ENCODE peak calls at places on chromosomes 3 and 15, in eight cellular contexts. B, P, C, E, F, W, I and D are unnamed samples.

GRCh38 chr3:110810356-110810755 is 261.3 kb upstream of the NECTIN3 start:
- DNase-seq in B (no peak), P (no peak), C (no peak), E (no peak), F (peak), W (no peak), I (no peak), D (no peak)

GRCh38 chr3:50666801-50667200 is 7.9 kb upstream of the DOCK3 start:
- DNase-seq in B (peak), P (no peak), C (no peak), E (no peak), F (no peak), W (no peak), I (no peak), D (no peak)

GRCh38 chr3:115937054-115937453 is 313.7 kb downstream of the GAP43 start:
- DNase-seq in B (no peak), P (no peak), C (no peak), E (no peak), F (no peak), W (no peak), I (no peak), D (no peak)

GRCh38 chr15:36658905-36659304 is 79.5 kb downstream of the CDIN1 start:
- DNase-seq in B (no peak), P (no peak), C (no peak), E (no peak), F (no peak), W (no peak), I (no peak), D (no peak)

GRCh38 chr15:80780416-80781221 is 1.4 kb downstream of the CEMIP start:
- DNase-seq in B (peak), P (peak), C (no peak), E (no peak), F (peak), W (peak), I (peak), D (no peak)

GRCh38 chr3:141237701-141238521 is 6.3 kb downstream of the PXYLP1 start:
- DNase-seq in B (peak), P (no peak), C (no peak), E (no peak), F (no peak), W (no peak), I (no peak), D (no peak)

GRCh38 chr3:195003006-195003892 is 267.7 kb downstream of the XXYLT1 start:
- DNase-seq in B (no peak), P (peak), C (no peak), E (no peak), F (peak), W (no peak), I (no peak), D (peak)

GRCh38 chr3:37766797-37767776 is 94.6 kb upstream of the CTDSPL start:
- DNase-seq in B (no peak), P (no peak), C (no peak), E (no peak), F (peak), W (no peak), I (no peak), D (no peak)

GRCh38 chr3:138348107-138348949 is at the start of gene MRAS:
- DNase-seq in B (peak), P (peak), C (peak), E (no peak), F (peak), W (peak), I (peak), D (peak)

GRCh38 chr15:76972420-76973361 is 22.2 kb upstream of the PSTPIP1 start:
- DNase-seq in B (peak), P (no peak), C (no peak), E (no peak), F (no peak), W (no peak), I (no peak), D (no peak)

GRCh38 chr3:179464296-179465092 is 13.2 kb upstream of the GNB4 start:
- DNase-seq in B (no peak), P (no peak), C (no peak), E (no peak), F (no peak), W (no peak), I (no peak), D (no peak)

GRCh38 chr15:45276851-45277250 is 24.8 kb downstream of the SLC28A2 start:
- DNase-seq in B (peak), P (no peak), C (no peak), E (no peak), F (peak), W (no peak), I (peak), D (no peak)

DNA sequence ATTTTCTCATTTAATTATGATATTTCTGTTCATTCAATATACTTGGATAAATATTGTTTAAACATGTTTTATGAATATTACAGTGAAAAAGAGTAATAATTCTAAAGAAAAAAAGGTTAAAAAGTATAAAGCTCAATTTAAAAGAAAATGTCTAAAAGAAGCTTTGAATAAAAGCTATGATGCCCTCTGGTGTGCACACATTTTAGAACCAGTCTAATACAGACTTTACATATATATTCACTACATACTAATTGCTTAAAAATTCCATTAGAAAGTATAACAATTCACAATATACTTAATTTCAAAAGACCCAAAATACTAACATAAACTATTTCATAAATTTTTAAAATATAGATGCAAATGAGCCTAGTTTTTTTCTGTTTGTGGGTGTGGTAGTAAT is 909.1 kb upstream of the ROBO1 start:
- DNase-seq in B (no peak), P (no peak), C (no peak), E (no peak), F (no peak), W (no peak), I (no peak), D (no peak)
- TF ChIP-seq CTCF in B (no peak), P (no peak), C (no peak), E (no peak), F (no peak), W (no peak), I (no peak), D (no peak)

DNA sequence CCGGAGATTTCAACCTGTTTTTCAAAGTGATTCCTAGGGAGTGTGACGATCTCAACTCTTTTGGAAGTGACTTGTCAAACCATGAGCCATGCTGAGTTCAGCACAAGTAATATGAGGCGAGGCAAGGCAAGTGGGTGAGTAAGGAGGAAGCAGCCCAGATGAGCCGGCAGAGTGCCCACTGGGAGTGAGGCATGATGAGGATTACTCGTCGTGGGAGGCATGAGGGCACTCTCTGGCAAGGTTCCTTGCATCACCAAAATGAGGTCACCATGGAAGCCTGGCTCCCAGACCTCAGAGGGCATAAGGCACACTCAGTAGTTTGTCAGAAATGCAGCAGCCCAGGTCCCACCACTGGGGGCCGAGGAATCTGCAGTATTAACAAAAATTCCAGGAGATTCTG is 636.1 kb downstream of the MAGI1 start:
- DNase-seq in B (peak), P (peak), C (no peak), E (no peak), F (peak), W (no peak), I (no peak), D (peak)
- TF ChIP-seq CTCF in B (no peak), P (no peak), C (no peak), E (no peak), F (peak), W (no peak), I (no peak), D (no peak)

GRCh38 chr3:45486926-45487325 is 98.5 kb downstream of the LARS2 start:
- DNase-seq in B (peak), P (no peak), C (no peak), E (no peak), F (peak), W (no peak), I (no peak), D (no peak)

GRCh38 chr3:45487508-45487907 is 99.1 kb downstream of the LARS2 start:
- DNase-seq in B (no peak), P (no peak), C (no peak), E (no peak), F (no peak), W (no peak), I (no peak), D (no peak)

GRCh38 chr3:45488581-45488980 is 100.2 kb downstream of the LARS2 start:
- DNase-seq in B (no peak), P (no peak), C (no peak), E (no peak), F (no peak), W (no peak), I (no peak), D (no peak)

GRCh38 chr3:45491344-45491743 is 103.0 kb downstream of the LARS2 start:
- DNase-seq in B (no peak), P (no peak), C (no peak), E (no peak), F (no peak), W (no peak), I (no peak), D (no peak)

GRCh38 chr3:45489730-45490309 is 101.4 kb downstream of the LARS2 start:
- DNase-seq in B (peak), P (no peak), C (no peak), E (no peak), F (no peak), W (no peak), I (no peak), D (no peak)
- TF ChIP-seq CTCF in B (no peak), P (no peak), C (no peak), E (no peak), F (no peak), W (no peak), I (no peak), D (no peak)

GRCh38 chr3:6394944-6395343 is 466.0 kb upstream of the GRM7 start:
- DNase-seq in B (no peak), P (no peak), C (no peak), E (no peak), F (no peak), W (no peak), I (no peak), D (no peak)

DNA sequence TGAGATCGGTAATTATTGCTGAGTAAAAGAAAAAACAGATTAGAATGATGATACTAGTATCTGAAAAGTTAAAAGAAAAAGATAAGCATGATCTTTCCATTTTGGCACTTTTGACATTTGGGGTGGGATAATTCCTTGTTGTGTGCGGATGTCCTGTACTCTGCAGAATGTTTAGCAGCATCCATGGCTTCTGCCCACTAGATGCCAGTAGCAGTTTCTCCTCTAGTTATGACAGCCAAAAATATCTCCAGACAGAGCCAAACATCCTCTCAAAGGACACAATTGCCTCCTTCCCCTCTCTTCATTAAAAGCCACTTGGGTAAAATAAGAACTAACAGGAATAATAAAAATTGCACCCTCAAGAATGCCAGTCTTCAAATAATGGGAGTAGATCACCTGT is 468.8 kb upstream of the GRM7 start:
- DNase-seq in B (no peak), P (no peak), C (no peak), E (no peak), F (no peak), W (no peak), I (no peak), D (no peak)
- TF ChIP-seq CTCF in B (no peak), P (no peak), C (no peak), E (no peak), F (no peak), W (no peak), I (no peak), D (no peak)

GRCh38 chr3:155854147-155854940 is at the start of gene SLC33A1:
- DNase-seq in B (peak), P (peak), C (peak), E (peak), F (peak), W (peak), I (peak), D (peak)

GRCh38 chr3:155847993-155848392 is 6.2 kb downstream of the SLC33A1 start:
- DNase-seq in B (no peak), P (no peak), C (no peak), E (no peak), F (no peak), W (no peak), I (no peak), D (no peak)

DNA sequence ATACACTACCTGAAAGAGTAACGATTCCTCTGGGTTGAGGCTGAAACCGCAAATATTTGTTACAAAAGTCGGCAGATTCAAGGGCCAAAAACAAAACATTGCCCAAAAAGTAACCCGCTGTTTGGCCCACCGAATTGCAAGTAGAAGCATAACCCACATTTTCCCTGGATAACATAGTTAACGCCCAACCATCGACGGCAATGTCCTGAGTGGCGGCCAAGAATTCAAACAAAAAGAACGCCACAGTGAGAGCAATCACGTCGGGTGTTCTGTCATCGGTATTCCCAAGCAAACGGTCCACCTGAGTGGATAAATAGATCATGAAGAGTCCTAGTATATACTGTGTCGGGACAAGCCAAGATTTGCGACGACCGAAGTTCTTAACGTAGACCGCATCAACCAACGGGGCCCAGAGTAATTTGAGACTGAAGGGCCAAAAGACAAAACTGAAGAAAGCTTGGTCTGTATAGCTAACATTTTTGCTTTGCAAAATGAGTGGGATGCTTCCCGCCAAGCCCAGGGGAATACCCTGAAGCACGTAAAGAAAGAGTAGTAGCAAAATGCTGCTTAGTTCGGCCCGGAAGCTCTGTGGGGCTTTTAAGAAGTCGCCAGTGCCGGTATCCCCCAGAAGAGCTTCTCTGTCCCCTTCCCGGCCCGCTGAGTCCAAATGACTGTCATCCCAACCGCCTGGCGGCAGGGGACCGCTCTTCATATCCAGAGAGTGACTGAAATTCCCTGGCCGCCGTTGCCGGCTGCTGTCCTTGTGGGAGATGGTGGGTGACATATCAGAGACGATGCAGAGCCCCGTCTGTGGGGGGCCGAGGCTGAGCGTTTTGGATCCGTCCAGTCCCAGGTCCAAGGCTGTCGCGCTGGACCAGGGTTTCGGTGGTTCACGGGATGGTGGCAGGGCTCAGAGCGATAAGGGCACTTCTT is 747 bp downstream of the SLC33A1 start:
- DNase-seq in B (peak), P (peak), C (no peak), E (no peak), F (no peak), W (no peak), I (peak), D (no peak)
- TF ChIP-seq CTCF in B (no peak), P (peak), C (peak), E (peak), F (no peak), W (no peak), I (no peak), D (no peak)

GRCh38 chr3:66423791-66424190 is 77.0 kb downstream of the LRIG1 start:
- DNase-seq in B (peak), P (no peak), C (no peak), E (no peak), F (peak), W (no peak), I (no peak), D (no peak)
- TF ChIP-seq CTCF in B (no peak), P (no peak), C (no peak), E (no peak), F (peak), W (no peak), I (no peak), D (no peak)